ENCODE peak calls at places on chromosomes 7 and 10, in four cellular contexts. One of them, this sample, is unnamed.
A peak's percentile ranks its signal among the peaks of the same experiment; 100 is the strongest.

GRCh38 chr7:36232971-36233550 is 80.0 kb downstream of the EEPD1 start:
- DNase-seq in dorsolateral prefrontal cortex: no peak
- DNase-seq in HFFc6: no peak
- DNase-seq in CD8-positive, alpha-beta T cell: no peak
- DNase-seq in this sample: no peak

GRCh38 chr10:3924344-3924743 is 139.3 kb upstream of the KLF6 start:
- DNase-seq in dorsolateral prefrontal cortex: no peak
- DNase-seq in HFFc6: peak; percentile 88
- DNase-seq in CD8-positive, alpha-beta T cell: no peak
- DNase-seq in this sample: no peak

GRCh38 chr7:31318308-31318707 is 22.2 kb downstream of the NEUROD6 start:
- DNase-seq in dorsolateral prefrontal cortex: no peak
- DNase-seq in HFFc6: no peak
- DNase-seq in CD8-positive, alpha-beta T cell: no peak
- DNase-seq in this sample: no peak

GRCh38 chr10:26407406-26407969 is 30.7 kb upstream of the APBB1IP start:
- DNase-seq in dorsolateral prefrontal cortex: no peak
- DNase-seq in HFFc6: peak; percentile 93
- DNase-seq in CD8-positive, alpha-beta T cell: no peak
- DNase-seq in this sample: no peak

GRCh38 chr7:2698581-2699288 is 10.7 kb downstream of the AMZ1 start:
- DNase-seq in dorsolateral prefrontal cortex: no peak
- DNase-seq in HFFc6: no peak
- DNase-seq in CD8-positive, alpha-beta T cell: peak; percentile 57
- DNase-seq in this sample: no peak

GRCh38 chr10:18179901-18180300 is 39.7 kb downstream of the CACNB2 start:
- DNase-seq in dorsolateral prefrontal cortex: no peak
- DNase-seq in HFFc6: peak; percentile 34
- DNase-seq in CD8-positive, alpha-beta T cell: no peak
- DNase-seq in this sample: no peak

GRCh38 chr10:31426425-31426824 is 107.4 kb downstream of the ZEB1 start:
- DNase-seq in dorsolateral prefrontal cortex: no peak
- DNase-seq in HFFc6: peak; percentile 75
- DNase-seq in CD8-positive, alpha-beta T cell: no peak
- DNase-seq in this sample: no peak

GRCh38 chr7:33062023-33062781 is at the start of gene NT5C3A:
- DNase-seq in dorsolateral prefrontal cortex: peak; percentile 33
- DNase-seq in HFFc6: peak; percentile 9
- DNase-seq in CD8-positive, alpha-beta T cell: no peak
- DNase-seq in this sample: peak; percentile 72

GRCh38 chr7:36216063-36216684 is 63.1 kb downstream of the EEPD1 start:
- DNase-seq in dorsolateral prefrontal cortex: no peak
- DNase-seq in HFFc6: peak; percentile 43
- DNase-seq in CD8-positive, alpha-beta T cell: no peak
- DNase-seq in this sample: no peak

GRCh38 chr10:71623098-71623985 is 96.2 kb downstream of the C10orf105 start:
- DNase-seq in dorsolateral prefrontal cortex: peak; percentile 44
- DNase-seq in HFFc6: peak; percentile 56
- DNase-seq in CD8-positive, alpha-beta T cell: no peak
- DNase-seq in this sample: no peak

GRCh38 chr10:58952747-58953466 is 223.5 kb upstream of the PHYHIPL start:
- DNase-seq in dorsolateral prefrontal cortex: no peak
- DNase-seq in HFFc6: peak; percentile 43
- DNase-seq in CD8-positive, alpha-beta T cell: no peak
- DNase-seq in this sample: no peak

GRCh38 chr10:132901351-132901750 is 41.0 kb downstream of the CFAP46 start:
- DNase-seq in dorsolateral prefrontal cortex: no peak
- DNase-seq in HFFc6: no peak
- DNase-seq in CD8-positive, alpha-beta T cell: no peak
- DNase-seq in this sample: no peak

GRCh38 chr7:157498690-157499089 is 161.9 kb downstream of the DNAJB6 start:
- DNase-seq in dorsolateral prefrontal cortex: peak; percentile 19
- DNase-seq in HFFc6: no peak
- DNase-seq in CD8-positive, alpha-beta T cell: no peak
- DNase-seq in this sample: no peak

GRCh38 chr7:91266067-91266930 is 2.1 kb downstream of the FZD1 start:
- DNase-seq in dorsolateral prefrontal cortex: no peak
- DNase-seq in HFFc6: no peak
- DNase-seq in CD8-positive, alpha-beta T cell: no peak
- DNase-seq in this sample: no peak

GRCh38 chr10:84681781-84682180 is 353.4 kb downstream of the CCSER2 start:
- DNase-seq in dorsolateral prefrontal cortex: no peak
- DNase-seq in HFFc6: no peak
- DNase-seq in CD8-positive, alpha-beta T cell: no peak
- DNase-seq in this sample: no peak

GRCh38 chr7:157466473-157467261 is 129.9 kb downstream of the DNAJB6 start:
- DNase-seq in dorsolateral prefrontal cortex: no peak
- DNase-seq in HFFc6: no peak
- DNase-seq in CD8-positive, alpha-beta T cell: no peak
- DNase-seq in this sample: no peak

GRCh38 chr10:44983895-44984278 is 5.3 kb upstream of the DEPP1 start:
- DNase-seq in dorsolateral prefrontal cortex: no peak
- DNase-seq in HFFc6: no peak
- DNase-seq in CD8-positive, alpha-beta T cell: no peak
- DNase-seq in this sample: no peak

GRCh38 chr10:123367181-123367580 is 213.0 kb downstream of the BUB3 start:
- DNase-seq in dorsolateral prefrontal cortex: peak; percentile 47
- DNase-seq in HFFc6: no peak
- DNase-seq in CD8-positive, alpha-beta T cell: no peak
- DNase-seq in this sample: no peak

GRCh38 chr10:130036296-130037065 is 72.4 kb upstream of the EBF3 start:
- DNase-seq in dorsolateral prefrontal cortex: no peak
- DNase-seq in HFFc6: no peak
- DNase-seq in CD8-positive, alpha-beta T cell: no peak
- DNase-seq in this sample: no peak

GRCh38 chr10:113753020-113753692 is 1.7 kb downstream of the PLEKHS1 start:
- DNase-seq in dorsolateral prefrontal cortex: no peak
- DNase-seq in HFFc6: no peak
- DNase-seq in CD8-positive, alpha-beta T cell: no peak
- DNase-seq in this sample: no peak

GRCh38 chr10:22646291-22646926 is 68.0 kb downstream of the PIP4K2A start:
- DNase-seq in dorsolateral prefrontal cortex: no peak
- DNase-seq in HFFc6: no peak
- DNase-seq in CD8-positive, alpha-beta T cell: no peak
- DNase-seq in this sample: no peak

DNA sequence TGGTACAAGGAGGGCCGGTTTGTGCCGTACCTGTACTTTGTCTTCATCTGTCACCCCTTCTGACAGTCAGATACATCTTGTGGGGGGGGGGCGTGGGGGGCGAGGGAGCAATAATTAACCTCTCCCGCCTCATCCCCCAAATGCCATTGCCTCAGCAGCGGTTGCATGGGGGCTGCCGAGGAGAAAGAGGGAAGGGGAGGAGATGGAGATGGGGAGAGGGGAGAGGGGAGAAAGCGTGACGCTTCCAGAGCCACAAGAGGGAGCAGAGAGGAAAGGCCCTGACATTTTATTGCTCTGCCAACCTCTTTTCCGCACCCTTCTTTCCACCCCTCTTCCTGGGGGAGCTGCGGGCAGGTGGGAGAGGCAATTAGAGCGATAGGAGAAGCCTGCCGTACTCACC is 11.8 kb downstream of the KAZALD1 start:
- DNase-seq in dorsolateral prefrontal cortex: no peak
- DNase-seq in HFFc6: no peak
- DNase-seq in CD8-positive, alpha-beta T cell: no peak
- DNase-seq in this sample: no peak
- TF ChIP-seq CTCF in dorsolateral prefrontal cortex: no peak
- TF ChIP-seq CTCF in HFFc6: no peak
- TF ChIP-seq CTCF in CD8-positive, alpha-beta T cell: no peak
- TF ChIP-seq CTCF in this sample: no peak

GRCh38 chr7:4815609-4816418 is 40.4 kb downstream of the AP5Z1 start:
- DNase-seq in dorsolateral prefrontal cortex: no peak
- DNase-seq in HFFc6: no peak
- DNase-seq in CD8-positive, alpha-beta T cell: no peak
- DNase-seq in this sample: no peak
- TF ChIP-seq CTCF in dorsolateral prefrontal cortex: no peak
- TF ChIP-seq CTCF in HFFc6: no peak
- TF ChIP-seq CTCF in CD8-positive, alpha-beta T cell: no peak
- TF ChIP-seq CTCF in this sample: no peak

GRCh38 chr7:67387851-67388250 is 391.2 kb downstream of the TYW1 start:
- DNase-seq in dorsolateral prefrontal cortex: no peak
- DNase-seq in HFFc6: no peak
- DNase-seq in CD8-positive, alpha-beta T cell: no peak
- DNase-seq in this sample: no peak
- TF ChIP-seq CTCF in dorsolateral prefrontal cortex: no peak
- TF ChIP-seq CTCF in HFFc6: no peak
- TF ChIP-seq CTCF in CD8-positive, alpha-beta T cell: no peak
- TF ChIP-seq CTCF in this sample: no peak

GRCh38 chr10:929965-930364 is 1.5 kb downstream of the LARP4B start:
- DNase-seq in dorsolateral prefrontal cortex: no peak
- DNase-seq in HFFc6: no peak
- DNase-seq in CD8-positive, alpha-beta T cell: no peak
- DNase-seq in this sample: no peak

GRCh38 chr10:927131-927530 is 4.4 kb downstream of the LARP4B start:
- DNase-seq in dorsolateral prefrontal cortex: no peak
- DNase-seq in HFFc6: no peak
- DNase-seq in CD8-positive, alpha-beta T cell: no peak
- DNase-seq in this sample: no peak

GRCh38 chr10:932589-932988 is 1.1 kb upstream of the LARP4B start:
- DNase-seq in dorsolateral prefrontal cortex: no peak
- DNase-seq in HFFc6: no peak
- DNase-seq in CD8-positive, alpha-beta T cell: no peak
- DNase-seq in this sample: no peak

GRCh38 chr10:931326-932318 is at the start of gene LARP4B:
- DNase-seq in dorsolateral prefrontal cortex: peak; percentile 97
- DNase-seq in HFFc6: peak; percentile 96
- DNase-seq in CD8-positive, alpha-beta T cell: peak; percentile 96
- DNase-seq in this sample: peak; percentile 94

DNA sequence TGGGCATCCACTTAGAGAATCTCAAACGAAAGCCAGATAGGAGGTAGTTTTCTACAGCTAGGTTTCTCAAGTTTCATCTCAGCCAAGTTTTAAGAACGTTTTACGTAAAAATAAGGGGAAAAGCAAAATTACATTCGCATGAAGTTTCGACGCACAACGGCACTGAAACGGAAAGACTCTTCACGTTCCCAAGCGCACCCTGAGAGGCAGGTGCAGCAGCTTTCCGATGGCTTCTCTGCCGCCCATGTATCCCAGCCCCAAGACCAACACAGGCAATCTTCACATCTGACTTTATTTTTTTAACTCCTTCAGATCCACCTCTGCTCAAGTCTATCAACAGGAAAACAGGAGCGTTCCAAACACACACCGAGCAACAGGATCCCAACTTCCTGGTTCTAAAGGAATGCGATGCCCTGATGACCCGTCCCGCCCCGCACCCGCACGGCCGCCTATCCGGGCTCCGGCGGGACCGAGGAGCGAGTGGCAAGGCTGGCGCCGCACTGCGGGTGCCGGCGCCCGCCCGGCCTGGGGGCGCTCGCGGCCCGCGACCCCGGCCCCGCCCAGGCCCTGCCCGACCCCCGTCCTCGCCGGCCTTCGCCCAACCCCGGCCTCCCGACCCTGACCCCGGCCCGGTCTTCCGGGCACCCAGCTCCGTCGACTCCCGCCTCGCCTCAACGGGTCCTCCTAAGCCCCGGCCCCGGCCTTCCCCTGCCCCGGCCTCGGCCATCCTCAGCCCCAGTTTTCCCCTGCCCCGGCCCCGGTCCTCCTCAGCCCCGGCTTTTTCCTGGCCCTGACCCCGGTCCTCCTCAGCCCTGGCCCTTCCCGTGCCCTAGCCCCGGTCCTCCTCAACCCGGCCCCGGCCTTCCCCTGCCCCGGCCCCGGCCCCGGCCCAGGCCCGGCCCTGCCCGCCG is 835 bp downstream of the LARP4B start:
- DNase-seq in dorsolateral prefrontal cortex: no peak
- DNase-seq in HFFc6: peak; percentile 25
- DNase-seq in CD8-positive, alpha-beta T cell: no peak
- DNase-seq in this sample: peak; percentile 50
- TF ChIP-seq CTCF in dorsolateral prefrontal cortex: no peak
- TF ChIP-seq CTCF in HFFc6: no peak
- TF ChIP-seq CTCF in CD8-positive, alpha-beta T cell: no peak
- TF ChIP-seq CTCF in this sample: no peak

GRCh38 chr10:64059884-64060283 is 538.7 kb downstream of the REEP3 start:
- DNase-seq in dorsolateral prefrontal cortex: no peak
- DNase-seq in HFFc6: no peak
- DNase-seq in CD8-positive, alpha-beta T cell: no peak
- DNase-seq in this sample: no peak
- TF ChIP-seq CTCF in dorsolateral prefrontal cortex: no peak
- TF ChIP-seq CTCF in HFFc6: no peak
- TF ChIP-seq CTCF in CD8-positive, alpha-beta T cell: no peak
- TF ChIP-seq CTCF in this sample: no peak

GRCh38 chr7:107170051-107170661 is 1.4 kb downstream of the HBP1 start:
- DNase-seq in dorsolateral prefrontal cortex: no peak
- DNase-seq in HFFc6: no peak
- DNase-seq in CD8-positive, alpha-beta T cell: no peak
- DNase-seq in this sample: no peak
- TF ChIP-seq CTCF in dorsolateral prefrontal cortex: no peak
- TF ChIP-seq CTCF in HFFc6: no peak
- TF ChIP-seq CTCF in CD8-positive, alpha-beta T cell: no peak
- TF ChIP-seq CTCF in this sample: no peak

This sample was measured in mesothelial cell of epicardium.